ENCODE peak calls at places on chromosomes 4 and X, in ten cellular contexts. I, V, Z, L, B, S, U, N, E and K are unnamed samples.

GRCh38 chr4:10983885-10984284 is 299.3 kb upstream of the CLNK start:
- DNase-seq in V (peak; percentile 46), N (no peak), S (no peak), E (no peak), L (no peak), Z (no peak), I (no peak), B (no peak), U (no peak), K (no peak)

GRCh38 chr4:7464259-7464655 is 29.5 kb upstream of the PSAPL1 start:
- DNase-seq in I (no peak), U (no peak), L (no peak), V (no peak), S (no peak), B (no peak), E (no peak), N (no peak), Z (no peak), K (no peak)

GRCh38 chr4:54658321-54659093 is 750 bp downstream of the KIT start:
- DNase-seq in N (no peak), S (peak; percentile 72), Z (no peak), E (peak; percentile 71), V (no peak), I (peak; percentile 11), L (peak; percentile 55), B (peak; percentile 82), U (peak; percentile 36), K (no peak)

GRCh38 chrX:144006811-144007210 is 122.9 kb downstream of the UBE2NL start:
- DNase-seq in Z (no peak), I (no peak), N (no peak), E (no peak), V (peak; percentile 84), S (peak; percentile 2), L (no peak), U (no peak), B (no peak), K (no peak)

GRCh38 chrX:125681507-125681906 is 361.8 kb downstream of the TEX13C start:
- DNase-seq in S (no peak), V (no peak), E (no peak), B (no peak), N (no peak), I (no peak), U (no peak), L (no peak), Z (no peak), K (no peak)

GRCh38 chrX:51614353-51614752 is 4.4 kb downstream of the CENPVL3 start:
- DNase-seq in N (no peak), U (no peak), E (no peak), Z (no peak), B (no peak), I (no peak), S (peak; percentile 23), L (peak; percentile 26), V (peak; percentile 46), K (no peak)

GRCh38 chrX:40146471-40147398 is 49.0 kb upstream of the BCOR start:
- DNase-seq in L (no peak), B (peak; percentile 69), V (no peak), S (peak; percentile 48), E (no peak), U (no peak), N (no peak), I (no peak), Z (no peak), K (no peak)

GRCh38 chrX:147476008-147476407 is 435.7 kb upstream of the FMR1 start:
- DNase-seq in U (no peak), Z (no peak), V (peak; percentile 0), B (no peak), N (no peak), E (no peak), L (peak; percentile 4), I (no peak), S (peak; percentile 25), K (no peak)

GRCh38 chr4:47668810-47669408 is 169.0 kb downstream of the CORIN start:
- DNase-seq in S (peak; percentile 53), L (peak; percentile 45), N (no peak), Z (no peak), B (no peak), I (no peak), V (peak; percentile 62), E (no peak), U (no peak), K (no peak)

GRCh38 chrX:134026732-134027311 is 41.4 kb upstream of the GPC3 start:
- DNase-seq in I (no peak), Z (no peak), V (peak; percentile 59), E (peak; percentile 66), U (peak; percentile 49), B (no peak), S (peak; percentile 20), L (peak; percentile 9), N (no peak), K (no peak)

GRCh38 chrX:133939655-133940054 is 45.7 kb downstream of the GPC3 start:
- DNase-seq in I (no peak), Z (no peak), L (no peak), V (no peak), B (no peak), E (no peak), S (no peak), U (no peak), N (no peak), K (no peak)

GRCh38 chr4:8618421-8618820 is 25.9 kb downstream of the CPZ start:
- DNase-seq in Z (no peak), B (peak; percentile 30), E (no peak), I (no peak), V (no peak), N (no peak), S (no peak), L (no peak), U (no peak), K (no peak)

GRCh38 chr4:66688674-66689073 is 856.6 kb downstream of the CENPC start:
- DNase-seq in B (no peak), L (no peak), S (no peak), Z (no peak), N (no peak), E (no peak), I (no peak), U (no peak), V (peak; percentile 46), K (no peak)

GRCh38 chr4:70613893-70614572 is 14.5 kb upstream of the ENAM start:
- DNase-seq in S (peak; percentile 16), E (no peak), V (no peak), B (no peak), I (no peak), L (no peak), N (no peak), Z (no peak), U (no peak), K (no peak)

GRCh38 chr4:109873791-109874514 is 26.0 kb downstream of the LRIT3 start:
- DNase-seq in V (peak; percentile 75), U (no peak), S (peak; percentile 11), N (no peak), I (no peak), B (no peak), E (no peak), L (no peak), Z (no peak), K (no peak)

GRCh38 chr4:123354701-123355100 is 41.9 kb upstream of the SPRY1 start:
- DNase-seq in E (no peak), Z (no peak), B (no peak), I (no peak), U (no peak), S (no peak), V (no peak), N (no peak), L (no peak), K (no peak)

GRCh38 chrX:66200050-66200664 is 36.1 kb downstream of the HEPH start:
- DNase-seq in V (no peak), U (no peak), I (no peak), Z (no peak), E (no peak), S (no peak), L (no peak), B (no peak), N (no peak), K (no peak)

GRCh38 chr4:85050736-85051135 is 84.2 kb upstream of the WDFY3 start:
- DNase-seq in Z (no peak), S (no peak), E (no peak), I (no peak), V (no peak), L (no peak), N (no peak), B (no peak), U (no peak), K (no peak)

GRCh38 chrX:68511255-68511654 is 12.4 kb downstream of the YIPF6 start:
- DNase-seq in U (peak; percentile 46), E (no peak), S (peak; percentile 39), V (peak; percentile 34), I (no peak), B (no peak), L (peak; percentile 29), Z (no peak), N (no peak), K (no peak)

GRCh38 chrX:35886135-35886534 is 33.4 kb upstream of the CFAP47 start:
- DNase-seq in Z (no peak), S (no peak), E (no peak), L (no peak), V (no peak), I (no peak), N (no peak), U (no peak), B (no peak), K (no peak)

GRCh38 chr4:77578145-77578544 is 27.5 kb upstream of the CXCL13 start:
- DNase-seq in I (no peak), B (no peak), S (no peak), U (no peak), Z (no peak), E (no peak), L (no peak), V (no peak), N (no peak), K (no peak)

GRCh38 chr4:101237773-101238172 is 109.6 kb downstream of the PPP3CA start:
- DNase-seq in B (no peak), V (no peak), S (no peak), U (no peak), Z (no peak), L (no peak), I (no peak), N (no peak), E (no peak), K (no peak)

GRCh38 chrX:30992381-30992904 is 79.4 kb downstream of the FTHL17 start:
- DNase-seq in N (no peak), L (no peak), I (no peak), Z (no peak), S (no peak), B (no peak), V (no peak), E (no peak), U (no peak), K (no peak)

GRCh38 chr4:164177186-164177585 is 576.7 kb upstream of the SMIM31 start:
- DNase-seq in B (no peak), N (no peak), L (no peak), E (no peak), Z (no peak), U (no peak), I (no peak), S (no peak), V (no peak), K (no peak)

GRCh38 chr4:125594203-125594602 is 279.4 kb downstream of the FAT4 start:
- DNase-seq in U (no peak), V (no peak), L (no peak), N (no peak), B (no peak), S (no peak), Z (no peak), E (no peak), I (no peak), K (no peak)

GRCh38 chrX:48574270-48575266 is at the start of gene RBM3:
- DNase-seq in I (peak; percentile 78), V (peak; percentile 82), B (peak; percentile 96), Z (peak; percentile 75), S (peak; percentile 88), U (peak; percentile 95), L (peak; percentile 90), E (peak; percentile 95), N (peak; percentile 76), K (peak; percentile 41)

GRCh38 chrX:17082831-17083230 is 136.4 kb downstream of the REPS2 start:
- DNase-seq in B (no peak), U (no peak), I (no peak), E (no peak), L (peak; percentile 8), V (peak; percentile 30), N (no peak), S (peak; percentile 9), Z (no peak), K (no peak)

GRCh38 chrX:44903107-44903506 is 30.1 kb downstream of the KDM6A start:
- DNase-seq in L (peak; percentile 18), B (no peak), V (peak; percentile 86), I (no peak), Z (no peak), N (no peak), S (peak; percentile 15), E (no peak), U (no peak), K (no peak)